ENCODE peak calls at places on chromosomes 4 and X, in eight cellular contexts. One of them, this sample, is unnamed.

GRCh38 chr4:81421346-81422218 is 50.1 kb downstream of the RASGEF1B start:
- DNase-seq in heart left ventricle: no peak
- DNase-seq in sigmoid colon: no peak
- DNase-seq in Peyer's patch: peak
- DNase-seq in choroid plexus epithelial cell: peak
- DNase-seq in left ventricle myocardium inferior: no peak
- DNase-seq in GM10248: peak
- DNase-seq in AG04450: no peak
- DNase-seq in this sample: no peak

GRCh38 chrX:153564047-153564606 is 34.8 kb downstream of the CCNQ start:
- DNase-seq in heart left ventricle: no peak
- DNase-seq in sigmoid colon: no peak
- DNase-seq in Peyer's patch: no peak
- DNase-seq in choroid plexus epithelial cell: peak
- DNase-seq in left ventricle myocardium inferior: peak
- DNase-seq in GM10248: no peak
- DNase-seq in AG04450: no peak
- DNase-seq in this sample: no peak

GRCh38 chrX:14073561-14073960 is 43.9 kb upstream of the GEMIN8 start:
- DNase-seq in heart left ventricle: no peak
- DNase-seq in sigmoid colon: no peak
- DNase-seq in Peyer's patch: no peak
- DNase-seq in choroid plexus epithelial cell: no peak
- DNase-seq in left ventricle myocardium inferior: no peak
- DNase-seq in GM10248: no peak
- DNase-seq in AG04450: no peak
- DNase-seq in this sample: no peak

GRCh38 chrX:38066934-38067333 is 60.6 kb downstream of the SYTL5 start:
- DNase-seq in heart left ventricle: no peak
- DNase-seq in sigmoid colon: no peak
- DNase-seq in Peyer's patch: no peak
- DNase-seq in choroid plexus epithelial cell: no peak
- DNase-seq in left ventricle myocardium inferior: no peak
- DNase-seq in GM10248: no peak
- DNase-seq in AG04450: no peak
- DNase-seq in this sample: no peak

GRCh38 chr4:119646347-119647071 is 17.9 kb upstream of the PDE5A start:
- DNase-seq in heart left ventricle: no peak
- DNase-seq in sigmoid colon: peak
- DNase-seq in Peyer's patch: no peak
- DNase-seq in choroid plexus epithelial cell: no peak
- DNase-seq in left ventricle myocardium inferior: peak
- DNase-seq in GM10248: no peak
- DNase-seq in AG04450: no peak
- DNase-seq in this sample: no peak

GRCh38 chrX:71098302-71098701 is 2.7 kb downstream of the FOXO4 start:
- DNase-seq in heart left ventricle: peak
- DNase-seq in sigmoid colon: peak
- DNase-seq in Peyer's patch: peak
- DNase-seq in choroid plexus epithelial cell: peak
- DNase-seq in left ventricle myocardium inferior: peak
- DNase-seq in GM10248: peak
- DNase-seq in AG04450: no peak
- DNase-seq in this sample: peak

GRCh38 chr4:110480031-110480549 is 4.1 kb downstream of the ENPEP start:
- DNase-seq in heart left ventricle: no peak
- DNase-seq in sigmoid colon: no peak
- DNase-seq in Peyer's patch: no peak
- DNase-seq in choroid plexus epithelial cell: peak
- DNase-seq in left ventricle myocardium inferior: no peak
- DNase-seq in GM10248: no peak
- DNase-seq in AG04450: peak
- DNase-seq in this sample: no peak

GRCh38 chr4:80731436-80731835 is 299.1 kb upstream of the BMP3 start:
- DNase-seq in heart left ventricle: no peak
- DNase-seq in sigmoid colon: no peak
- DNase-seq in Peyer's patch: no peak
- DNase-seq in choroid plexus epithelial cell: no peak
- DNase-seq in left ventricle myocardium inferior: no peak
- DNase-seq in GM10248: no peak
- DNase-seq in AG04450: no peak
- DNase-seq in this sample: no peak

GRCh38 chrX:136766785-136767103 is 14.0 kb downstream of the ARHGEF6 start:
- DNase-seq in heart left ventricle: peak
- DNase-seq in sigmoid colon: no peak
- DNase-seq in Peyer's patch: no peak
- DNase-seq in choroid plexus epithelial cell: no peak
- DNase-seq in left ventricle myocardium inferior: no peak
- DNase-seq in GM10248: no peak
- DNase-seq in AG04450: no peak
- DNase-seq in this sample: no peak

GRCh38 chr4:128776794-128777216 is 32.7 kb upstream of the JADE1 start:
- DNase-seq in heart left ventricle: peak
- DNase-seq in sigmoid colon: peak
- DNase-seq in Peyer's patch: peak
- DNase-seq in choroid plexus epithelial cell: peak
- DNase-seq in left ventricle myocardium inferior: peak
- DNase-seq in GM10248: no peak
- DNase-seq in AG04450: peak
- DNase-seq in this sample: no peak

GRCh38 chr4:175109933-175110332 is 191.8 kb downstream of the ADAM29 start:
- DNase-seq in heart left ventricle: no peak
- DNase-seq in sigmoid colon: peak
- DNase-seq in Peyer's patch: no peak
- DNase-seq in choroid plexus epithelial cell: no peak
- DNase-seq in left ventricle myocardium inferior: no peak
- DNase-seq in GM10248: no peak
- DNase-seq in AG04450: no peak
- DNase-seq in this sample: peak
- TF ChIP-seq CTCF in heart left ventricle: no peak
- TF ChIP-seq CTCF in sigmoid colon: no peak
- TF ChIP-seq CTCF in Peyer's patch: no peak
- TF ChIP-seq CTCF in choroid plexus epithelial cell: no peak
- TF ChIP-seq CTCF in left ventricle myocardium inferior: no peak
- TF ChIP-seq CTCF in GM10248: no peak
- TF ChIP-seq CTCF in AG04450: no peak
- TF ChIP-seq CTCF in this sample: no peak

DNA sequence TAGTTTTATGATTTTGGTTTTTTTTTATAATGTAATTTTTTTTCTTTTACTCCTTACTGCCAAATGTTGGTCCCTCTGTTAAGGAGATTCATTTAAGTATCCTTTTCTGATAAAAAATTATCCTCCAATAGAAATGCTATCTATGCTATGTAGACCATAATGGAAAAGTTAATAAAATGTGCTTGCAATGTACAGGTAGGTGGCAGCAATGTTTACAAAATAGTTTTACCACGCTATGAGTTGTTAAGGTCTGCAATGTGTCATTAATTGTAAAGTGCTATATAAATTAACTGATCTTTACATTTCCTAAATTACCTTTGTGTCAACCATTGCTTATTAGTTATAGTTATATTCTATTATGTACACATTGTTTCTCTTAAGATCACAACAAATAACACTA is 3.8 kb upstream of the CENPC start:
- DNase-seq in heart left ventricle: no peak
- DNase-seq in sigmoid colon: no peak
- DNase-seq in Peyer's patch: no peak
- DNase-seq in choroid plexus epithelial cell: peak
- DNase-seq in left ventricle myocardium inferior: no peak
- DNase-seq in GM10248: peak
- DNase-seq in AG04450: no peak
- DNase-seq in this sample: no peak
- TF ChIP-seq CTCF in heart left ventricle: peak
- TF ChIP-seq CTCF in sigmoid colon: no peak
- TF ChIP-seq CTCF in Peyer's patch: peak
- TF ChIP-seq CTCF in choroid plexus epithelial cell: peak
- TF ChIP-seq CTCF in left ventricle myocardium inferior: peak
- TF ChIP-seq CTCF in GM10248: peak
- TF ChIP-seq CTCF in AG04450: no peak
- TF ChIP-seq CTCF in this sample: peak

DNA sequence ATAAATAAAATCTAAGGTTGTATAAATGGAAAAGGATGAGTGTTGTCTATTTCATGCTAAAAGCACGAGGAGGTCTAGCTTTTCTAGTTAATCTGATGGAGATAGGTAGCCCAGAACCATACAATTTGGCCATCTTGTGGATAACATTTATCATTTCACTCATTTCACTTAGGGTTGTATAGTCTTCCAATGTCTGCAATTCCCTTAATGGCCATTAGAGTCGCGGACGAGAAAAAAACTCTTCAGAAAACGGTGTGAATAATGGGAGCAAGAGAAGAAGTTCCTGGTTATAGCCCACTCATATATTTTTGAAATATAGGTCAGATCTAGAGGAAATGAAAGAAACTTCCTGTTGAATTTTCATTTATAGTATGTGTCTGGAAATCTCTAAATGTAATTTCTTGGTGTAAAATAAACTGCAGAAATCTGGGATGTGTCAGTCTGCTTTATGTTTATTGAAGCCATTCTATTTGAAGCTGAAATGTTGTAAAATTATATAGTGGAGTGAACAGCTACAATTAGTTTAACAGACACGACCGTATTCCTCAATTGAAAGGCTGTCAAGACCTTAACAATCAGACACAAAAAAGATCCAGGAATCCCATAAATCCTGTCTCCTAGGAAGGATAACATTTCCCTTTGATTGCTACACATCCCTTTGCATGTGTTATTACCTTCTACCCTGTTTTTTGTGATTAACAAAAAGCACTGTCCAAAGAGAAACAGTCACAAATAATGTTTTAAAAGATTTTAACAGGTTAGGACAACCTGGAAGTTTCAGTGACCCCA is 47.7 kb upstream of the MGST2 start:
- DNase-seq in heart left ventricle: no peak
- DNase-seq in sigmoid colon: no peak
- DNase-seq in Peyer's patch: no peak
- DNase-seq in choroid plexus epithelial cell: peak
- DNase-seq in left ventricle myocardium inferior: no peak
- DNase-seq in GM10248: no peak
- DNase-seq in AG04450: no peak
- DNase-seq in this sample: no peak
- TF ChIP-seq CTCF in heart left ventricle: peak
- TF ChIP-seq CTCF in sigmoid colon: peak
- TF ChIP-seq CTCF in Peyer's patch: peak
- TF ChIP-seq CTCF in choroid plexus epithelial cell: peak
- TF ChIP-seq CTCF in left ventricle myocardium inferior: peak
- TF ChIP-seq CTCF in GM10248: no peak
- TF ChIP-seq CTCF in AG04450: peak
- TF ChIP-seq CTCF in this sample: peak

DNA sequence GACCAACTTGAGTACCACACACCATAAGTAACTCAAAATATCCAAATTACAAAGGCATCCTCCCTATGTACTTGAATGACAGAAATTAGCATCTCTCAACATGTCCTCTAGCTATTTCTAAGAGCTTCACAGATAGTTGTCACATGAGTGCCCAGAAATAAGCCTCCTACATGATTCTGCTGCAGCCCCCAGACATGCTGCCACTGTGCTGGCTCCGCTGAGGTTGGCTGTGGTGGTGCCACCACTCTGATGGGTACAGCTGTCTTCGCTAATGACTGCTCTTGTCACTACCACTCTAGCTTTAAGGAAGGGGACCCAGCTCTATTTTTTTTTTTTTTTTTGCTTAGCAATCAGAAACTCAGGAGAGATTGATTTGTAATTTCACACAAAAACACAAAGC is 256.0 kb downstream of the GRXCR1 start:
- DNase-seq in heart left ventricle: no peak
- DNase-seq in sigmoid colon: no peak
- DNase-seq in Peyer's patch: no peak
- DNase-seq in choroid plexus epithelial cell: no peak
- DNase-seq in left ventricle myocardium inferior: no peak
- DNase-seq in GM10248: no peak
- DNase-seq in AG04450: no peak
- DNase-seq in this sample: no peak
- TF ChIP-seq CTCF in heart left ventricle: no peak
- TF ChIP-seq CTCF in sigmoid colon: no peak
- TF ChIP-seq CTCF in Peyer's patch: no peak
- TF ChIP-seq CTCF in choroid plexus epithelial cell: no peak
- TF ChIP-seq CTCF in left ventricle myocardium inferior: no peak
- TF ChIP-seq CTCF in GM10248: no peak
- TF ChIP-seq CTCF in AG04450: no peak
- TF ChIP-seq CTCF in this sample: no peak

GRCh38 chr4:169045862-169046584 is 36.0 kb upstream of the CBR4 start:
- DNase-seq in heart left ventricle: no peak
- DNase-seq in sigmoid colon: no peak
- DNase-seq in Peyer's patch: no peak
- DNase-seq in choroid plexus epithelial cell: peak
- DNase-seq in left ventricle myocardium inferior: no peak
- DNase-seq in GM10248: no peak
- DNase-seq in AG04450: no peak
- DNase-seq in this sample: no peak
- TF ChIP-seq CTCF in heart left ventricle: peak
- TF ChIP-seq CTCF in sigmoid colon: no peak
- TF ChIP-seq CTCF in Peyer's patch: no peak
- TF ChIP-seq CTCF in choroid plexus epithelial cell: peak
- TF ChIP-seq CTCF in left ventricle myocardium inferior: peak
- TF ChIP-seq CTCF in GM10248: no peak
- TF ChIP-seq CTCF in AG04450: no peak
- TF ChIP-seq CTCF in this sample: no peak

GRCh38 chr4:16513876-16514275 is 287.6 kb upstream of the TAPT1 start:
- DNase-seq in heart left ventricle: no peak
- DNase-seq in sigmoid colon: no peak
- DNase-seq in Peyer's patch: no peak
- DNase-seq in choroid plexus epithelial cell: peak
- DNase-seq in left ventricle myocardium inferior: no peak
- DNase-seq in GM10248: no peak
- DNase-seq in AG04450: no peak
- DNase-seq in this sample: no peak

GRCh38 chr4:16521156-16521915 is 295.1 kb upstream of the TAPT1 start:
- DNase-seq in heart left ventricle: no peak
- DNase-seq in sigmoid colon: no peak
- DNase-seq in Peyer's patch: no peak
- DNase-seq in choroid plexus epithelial cell: no peak
- DNase-seq in left ventricle myocardium inferior: no peak
- DNase-seq in GM10248: no peak
- DNase-seq in AG04450: no peak
- DNase-seq in this sample: no peak

DNA sequence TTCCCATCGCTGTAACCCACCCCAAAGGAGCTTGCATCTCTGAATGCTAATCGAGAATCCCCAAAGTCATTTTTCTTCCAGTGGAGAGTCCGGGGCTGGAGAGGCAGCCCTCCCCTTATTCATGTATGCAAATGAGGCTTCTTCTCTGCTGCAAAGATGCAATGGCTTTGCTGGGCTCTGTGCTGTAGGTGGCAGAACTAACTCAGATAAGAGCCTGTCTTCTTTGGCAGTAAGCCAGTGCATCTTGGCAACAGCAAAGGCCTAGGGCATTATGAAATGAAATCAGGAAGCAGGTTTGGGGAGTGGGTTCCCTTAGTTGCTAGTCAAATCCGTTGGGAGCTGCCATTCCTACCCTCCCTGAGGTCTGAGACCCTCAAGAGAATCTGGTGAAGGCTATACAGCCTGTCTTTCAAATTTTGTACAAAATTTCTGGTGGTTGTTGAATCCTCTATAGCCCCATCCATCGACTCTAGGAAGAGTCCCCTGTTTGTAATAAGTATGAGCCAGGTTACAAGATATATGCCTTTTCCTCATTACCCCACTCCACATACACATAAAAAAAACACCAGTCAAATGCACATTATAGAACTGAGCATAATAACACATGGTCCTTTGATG is 290.6 kb upstream of the TAPT1 start:
- DNase-seq in heart left ventricle: no peak
- DNase-seq in sigmoid colon: no peak
- DNase-seq in Peyer's patch: no peak
- DNase-seq in choroid plexus epithelial cell: peak
- DNase-seq in left ventricle myocardium inferior: no peak
- DNase-seq in GM10248: no peak
- DNase-seq in AG04450: peak
- DNase-seq in this sample: no peak
- TF ChIP-seq CTCF in heart left ventricle: peak
- TF ChIP-seq CTCF in sigmoid colon: no peak
- TF ChIP-seq CTCF in Peyer's patch: no peak
- TF ChIP-seq CTCF in choroid plexus epithelial cell: peak
- TF ChIP-seq CTCF in left ventricle myocardium inferior: peak
- TF ChIP-seq CTCF in GM10248: no peak
- TF ChIP-seq CTCF in AG04450: peak
- TF ChIP-seq CTCF in this sample: no peak